ENCODE peak calls at places on chromosomes 5 and 9, in seven cellular contexts. T is neural progenitor cell, A is hepatocyte, E is breast epithelium, R is body of pancreas, L is AG04450, C is Peyer's patch. K is an unnamed sample.

GRCh38 chr5:35854248-35854647 is 2.4 kb upstream of the IL7R start:
- DNase-seq in R (no peak), L (no peak), A (no peak), C (peak), E (no peak), T (no peak), K (no peak)

GRCh38 chr9:35909687-35910612 is 660 bp downstream of the SPAAR start:
- DNase-seq in A (no peak), C (no peak), T (no peak), L (no peak), R (no peak), E (no peak), K (peak)

GRCh38 chr9:105299190-105299854 is 54.9 kb downstream of the SLC44A1 start:
- DNase-seq in R (peak), E (no peak), A (peak), L (peak), C (no peak), T (no peak), K (no peak)

GRCh38 chr5:120545951-120546350 is 81.9 kb downstream of the PRR16 start:
- DNase-seq in C (no peak), T (no peak), E (no peak), A (no peak), L (no peak), R (no peak), K (no peak)

GRCh38 chr5:38758774-38759423 is 86.9 kb upstream of the OSMR start:
- DNase-seq in C (no peak), E (no peak), T (no peak), L (no peak), A (peak), R (no peak), K (no peak)

GRCh38 chr9:75019022-75019421 is 9.1 kb downstream of the CARNMT1 start:
- DNase-seq in L (no peak), A (no peak), E (no peak), T (no peak), C (no peak), R (no peak), K (no peak)

GRCh38 chr9:78962186-78962585 is 609.6 kb upstream of the TLE4 start:
- DNase-seq in E (no peak), A (no peak), R (no peak), T (no peak), L (no peak), C (no peak), K (no peak)

GRCh38 chr9:34179528-34180138 is 790 bp downstream of the UBAP1 start:
- DNase-seq in L (no peak), A (peak), E (no peak), R (peak), C (no peak), T (no peak), K (no peak)

GRCh38 chr5:150263801-150264621 is 25.6 kb downstream of the CAMK2A start:
- DNase-seq in T (no peak), C (no peak), L (peak), E (peak), R (peak), A (peak), K (no peak)

GRCh38 chr5:78953092-78953800 is 31.9 kb downstream of the ARSB start:
- DNase-seq in L (no peak), C (no peak), A (no peak), T (no peak), R (no peak), E (no peak), K (no peak)

GRCh38 chr9:103397868-103398600 is 402.9 kb downstream of the CYLC2 start:
- DNase-seq in L (no peak), T (peak), E (no peak), C (no peak), R (peak), A (peak), K (peak)

GRCh38 chr9:8879284-8879683 is 1079.7 kb upstream of the DMAC1 start:
- DNase-seq in R (no peak), E (no peak), C (no peak), A (no peak), T (no peak), L (no peak), K (no peak)

GRCh38 chr9:80899208-80899607 is 790.1 kb downstream of the TLE1 start:
- DNase-seq in E (no peak), R (no peak), T (no peak), C (no peak), L (no peak), A (no peak), K (no peak)

GRCh38 chr5:9544502-9545300 is 1.2 kb downstream of the SEMA5A start:
- DNase-seq in L (peak), A (peak), R (peak), C (peak), E (peak), T (peak), K (peak)

GRCh38 chr5:126865299-126865698 is 88.4 kb downstream of the LMNB1 start:
- DNase-seq in L (peak), R (no peak), E (no peak), C (no peak), A (no peak), T (no peak), K (no peak)

GRCh38 chr5:150568663-150569062 is 60.7 kb downstream of the NDST1 start:
- DNase-seq in C (no peak), A (no peak), T (no peak), L (no peak), R (no peak), E (peak), K (no peak)

GRCh38 chr9:92590386-92590785 is 54.6 kb upstream of the ECM2 start:
- DNase-seq in E (no peak), L (no peak), C (no peak), A (peak), R (peak), T (no peak), K (no peak)

GRCh38 chr9:126532951-126533910 is 80.5 kb upstream of the LMX1B start:
- DNase-seq in C (peak), L (no peak), R (no peak), A (no peak), E (no peak), T (no peak), K (no peak)

GRCh38 chr9:34072410-34072809 is 23.7 kb upstream of the UBAP2 start:
- DNase-seq in L (no peak), E (no peak), T (peak), A (peak), R (no peak), C (no peak), K (peak)

GRCh38 chr5:168047043-168047668 is 244.3 kb upstream of the WWC1 start:
- DNase-seq in E (no peak), C (no peak), R (peak), T (peak), A (peak), L (no peak), K (peak)

GRCh38 chr5:152560508-152561137 is 155.5 kb upstream of the NMUR2 start:
- DNase-seq in L (no peak), R (peak), E (no peak), C (peak), A (peak), T (peak), K (peak)

GRCh38 chr5:163938595-163938994 is 433.2 kb downstream of the MAT2B start:
- DNase-seq in T (no peak), A (peak), E (no peak), R (peak), C (no peak), L (no peak), K (no peak)

GRCh38 chr5:122999947-123000563 is 36.5 kb downstream of the PPIC start:
- DNase-seq in L (no peak), T (peak), R (peak), A (peak), E (no peak), C (peak), K (no peak)

GRCh38 chr9:89902450-89902849 is 297.6 kb downstream of the GADD45G start:
- DNase-seq in E (no peak), C (peak), R (no peak), L (no peak), T (no peak), A (no peak), K (no peak)

GRCh38 chr9:117860849-117861248 is 156.6 kb downstream of the TLR4 start:
- DNase-seq in T (no peak), A (no peak), L (no peak), E (no peak), R (no peak), C (no peak), K (no peak)

GRCh38 chr9:94802795-94803194 is 76.3 kb downstream of the AOPEP start:
- DNase-seq in R (no peak), L (no peak), C (no peak), T (no peak), E (no peak), A (no peak), K (no peak)
- H3K27ac ChIP-seq in R (no peak), L (no peak), C (no peak), T (no peak), E (peak), A (peak), K (no peak)

GRCh38 chr9:121568101-121568460 is 68.4 kb upstream of the GGTA1 start:
- DNase-seq in R (peak), T (no peak), E (no peak), A (no peak), C (no peak), L (no peak), K (no peak)
- H3K27ac ChIP-seq in R (peak), T (no peak), E (peak), A (peak), C (no peak), L (peak), K (no peak)

DNA sequence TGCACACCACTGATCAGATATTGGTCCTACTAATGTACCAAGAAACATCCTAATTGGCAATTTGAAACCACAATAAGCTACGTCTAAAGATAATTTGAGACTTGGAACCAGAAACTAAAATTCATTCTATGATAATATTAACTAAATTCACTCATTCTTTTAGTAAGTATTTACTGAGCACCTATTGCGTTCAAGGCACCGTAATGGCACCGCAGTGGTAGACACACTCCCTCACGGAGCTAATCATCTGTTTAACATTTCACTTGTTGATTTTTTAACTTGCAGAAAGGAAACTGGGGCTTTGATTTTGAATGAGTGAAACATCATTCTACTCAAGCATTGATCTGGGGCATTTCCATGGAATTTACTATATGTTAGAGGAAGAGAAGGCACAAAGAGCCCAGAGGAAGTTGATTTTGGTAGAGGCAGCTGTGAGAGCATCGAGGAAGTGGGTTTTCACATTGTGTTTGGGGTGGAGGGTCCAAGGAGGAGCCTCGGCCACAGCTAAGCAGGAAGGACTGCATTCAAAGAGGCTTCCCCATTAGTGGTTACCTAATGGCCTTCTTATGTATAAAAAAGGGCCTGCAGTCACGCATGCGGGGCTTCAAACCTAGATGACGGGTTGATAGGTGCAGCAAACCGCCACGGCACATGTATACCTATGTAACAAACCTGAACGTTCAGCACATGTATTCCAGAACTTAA is 7.1 kb downstream of the RAPGEF1 start:
- DNase-seq in A (no peak), T (no peak), R (peak), L (no peak), C (peak), E (no peak), K (no peak)
- H3K27ac ChIP-seq in A (peak), T (no peak), R (peak), L (no peak), C (peak), E (peak), K (peak)

GRCh38 chr5:141488591-141489478 is at the start of gene PCDHGC5:
- DNase-seq in E (no peak), C (no peak), R (no peak), L (peak), A (no peak), T (no peak), K (no peak)
- H3K27ac ChIP-seq in E (peak), C (no peak), R (no peak), L (peak), A (no peak), T (no peak), K (no peak)

GRCh38 chr5:177471610-177472356 is 1.7 kb downstream of the DBN1 start:
- DNase-seq in R (no peak), C (no peak), E (no peak), T (no peak), A (no peak), L (no peak), K (no peak)
- H3K27ac ChIP-seq in R (no peak), C (peak), E (peak), T (peak), A (no peak), L (peak), K (peak)

DNA sequence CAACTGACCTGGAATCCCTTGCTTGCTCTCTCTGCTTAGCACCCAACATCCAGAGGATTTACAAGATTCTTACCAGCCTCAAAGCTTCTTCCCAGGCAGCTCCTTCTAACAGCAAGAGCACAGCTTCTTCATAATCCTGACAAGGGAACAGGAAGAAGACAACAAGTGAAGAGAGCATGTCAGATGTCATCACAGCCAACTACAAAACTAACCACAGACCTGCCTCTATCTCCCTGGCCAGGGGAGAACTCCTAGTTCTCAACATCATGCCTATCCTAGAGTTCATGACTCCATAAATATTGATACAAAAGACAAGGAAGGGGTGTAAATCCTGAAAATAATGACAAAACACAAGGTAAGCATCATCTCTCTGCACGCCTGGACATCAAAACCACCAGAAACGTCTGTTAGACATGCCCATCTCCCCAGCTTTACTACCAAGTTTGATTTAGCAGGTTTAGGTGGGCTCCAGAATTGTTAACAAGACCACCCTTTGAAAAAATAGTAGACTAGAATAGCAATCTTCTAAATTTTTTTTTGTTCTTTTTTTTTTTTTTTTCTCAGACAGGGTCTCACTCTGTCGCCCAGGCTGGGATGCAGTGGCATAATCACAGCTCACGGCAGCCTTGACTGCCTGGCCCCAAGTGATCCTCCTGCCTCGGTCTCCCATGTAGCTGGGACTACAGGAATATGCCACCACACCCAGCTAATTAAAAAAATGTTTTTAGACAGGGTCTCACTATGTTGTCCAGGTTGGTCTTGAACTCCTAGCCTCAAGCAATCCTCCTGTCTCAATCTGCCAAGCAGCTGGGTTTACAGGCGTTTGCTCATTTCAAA is 20.2 kb downstream of the ACTL7A start:
- DNase-seq in T (no peak), E (no peak), L (no peak), R (no peak), C (no peak), A (no peak), K (no peak)
- H3K27ac ChIP-seq in T (no peak), E (no peak), L (no peak), R (no peak), C (no peak), A (no peak), K (no peak)

GRCh38 chr5:28165116-28165515 is 1126.7 kb upstream of the CDH9 start:
- DNase-seq in T (no peak), L (no peak), R (no peak), C (no peak), E (no peak), A (peak), K (no peak)
- H3K27ac ChIP-seq in T (no peak), L (no peak), R (no peak), C (no peak), E (no peak), A (no peak), K (no peak)

DNA sequence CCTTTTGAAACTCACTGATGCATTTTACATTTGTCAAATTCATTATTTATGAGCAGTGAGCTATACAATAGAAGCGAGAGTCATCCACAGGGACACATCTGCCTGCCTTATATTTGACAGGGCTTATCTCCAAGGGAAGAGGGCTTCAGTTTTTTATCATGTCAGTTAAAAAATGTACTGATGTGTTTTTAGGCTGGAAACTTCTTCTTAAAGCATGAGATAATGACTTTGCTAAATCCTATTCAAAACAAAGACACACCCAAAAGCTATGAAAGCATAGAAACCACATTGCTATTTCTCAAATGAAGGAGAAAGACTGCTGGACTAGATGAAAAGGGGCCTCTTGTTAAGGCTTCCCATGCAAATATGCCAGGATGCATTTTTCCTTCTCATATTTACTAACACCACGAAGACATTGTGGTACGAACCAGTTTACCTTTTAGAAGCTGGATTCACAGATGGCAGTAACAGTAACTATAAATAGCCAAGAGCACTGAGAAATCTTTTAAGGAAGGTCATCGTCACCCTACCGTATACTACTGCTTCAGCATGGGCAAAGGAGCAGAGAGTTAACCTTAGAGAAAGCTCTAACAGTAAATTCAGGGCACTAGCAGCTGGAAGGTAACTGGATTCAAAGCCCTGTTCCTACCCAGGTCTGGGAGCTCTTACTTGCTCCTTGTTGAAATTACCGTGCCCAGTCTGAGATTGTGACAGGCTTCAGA is 86.3 kb upstream of the IFNK start:
- DNase-seq in A (no peak), E (no peak), T (no peak), L (no peak), C (no peak), R (no peak), K (no peak)
- H3K27ac ChIP-seq in A (peak), E (peak), T (no peak), L (no peak), C (peak), R (no peak), K (no peak)

GRCh38 chr9:130137870-130138653 is 34.1 kb upstream of the NCS1 start:
- DNase-seq in E (no peak), L (peak), C (no peak), A (peak), R (peak), T (peak), K (peak)

GRCh38 chr9:130137081-130137869 is 34.9 kb upstream of the NCS1 start:
- DNase-seq in A (no peak), T (no peak), L (no peak), C (no peak), E (no peak), R (no peak), K (no peak)

GRCh38 chr9:130138791-130139190 is 33.4 kb upstream of the NCS1 start:
- DNase-seq in L (peak), T (no peak), E (no peak), A (peak), R (peak), C (no peak), K (peak)

GRCh38 chr9:130140701-130141100 is 31.5 kb upstream of the NCS1 start:
- DNase-seq in T (no peak), L (no peak), C (no peak), A (no peak), E (no peak), R (no peak), K (no peak)

DNA sequence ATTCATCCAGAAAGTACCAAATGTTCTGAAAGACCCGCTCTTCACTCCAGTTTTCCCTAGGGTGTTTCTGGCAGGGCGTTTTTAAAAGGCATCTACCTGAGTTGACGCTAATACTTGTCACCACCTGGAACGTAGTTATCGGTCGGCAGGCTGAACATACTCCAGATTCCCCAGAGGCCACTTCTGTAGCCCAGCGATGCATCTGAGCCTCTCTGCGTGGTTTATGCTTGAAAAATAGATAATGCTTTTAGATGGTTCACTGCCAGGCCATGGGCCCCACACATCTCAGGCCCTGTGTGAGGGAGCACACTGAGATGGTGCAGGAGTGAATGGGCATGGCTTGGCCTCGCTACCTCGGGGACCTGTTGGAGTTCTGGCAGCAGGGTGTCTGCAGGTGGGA is 33.0 kb upstream of the NCS1 start:
- DNase-seq in C (no peak), L (no peak), T (no peak), E (no peak), R (no peak), A (no peak), K (no peak)
- H3K27ac ChIP-seq in C (no peak), L (peak), T (no peak), E (peak), R (no peak), A (peak), K (no peak)

DNA sequence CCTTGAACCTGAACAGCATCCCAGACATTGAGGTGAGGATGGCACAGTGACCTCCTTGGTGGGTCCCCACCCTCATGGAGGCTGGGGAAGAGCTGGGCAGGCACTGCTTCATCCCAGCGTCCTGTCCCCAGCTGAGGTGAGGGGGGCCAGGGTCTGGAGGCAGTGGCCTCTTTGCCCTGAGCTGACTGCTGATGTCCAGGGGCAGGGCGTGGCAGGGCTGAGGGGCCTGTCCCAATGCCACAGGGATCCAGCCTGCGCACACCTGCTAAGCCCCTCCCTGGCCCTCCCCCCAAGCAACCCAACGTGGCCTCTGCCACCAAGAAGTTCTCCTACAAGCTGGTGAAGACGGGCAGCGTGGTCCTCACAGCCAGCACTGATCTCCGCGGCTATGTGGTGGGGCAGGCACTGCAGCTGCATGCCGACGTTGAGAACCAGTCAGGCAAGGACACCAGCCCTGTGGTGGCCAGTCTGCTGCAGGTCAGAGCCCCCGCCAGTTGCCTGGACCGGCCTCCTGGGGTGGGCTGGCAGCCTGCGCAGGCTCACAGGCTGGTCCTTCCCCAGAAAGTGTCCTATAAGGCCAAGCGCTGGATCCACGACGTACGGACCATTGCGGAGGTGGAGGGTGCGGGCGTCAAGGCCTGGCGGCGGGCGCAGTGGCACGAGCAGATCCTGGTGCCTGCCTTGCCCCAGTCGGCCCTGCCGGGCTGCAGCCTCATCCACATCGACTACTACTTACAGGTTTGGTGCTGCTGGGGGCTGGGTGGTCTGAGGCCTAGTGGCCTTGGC is 4.9 kb upstream of the EHMT1 start:
- DNase-seq in A (no peak), C (no peak), T (no peak), E (no peak), L (no peak), R (no peak), K (no peak)
- H3K27ac ChIP-seq in A (peak), C (no peak), T (no peak), E (peak), L (no peak), R (peak), K (no peak)